ENCODE peak calls at places on chromosome 21, in five cellular contexts. One of them, this sample, is unnamed.

GRCh38 chr21:34630536-34631143 is 15.7 kb upstream of the RCAN1 start:
- DNase-seq in fibroblast of lung: peak; percentile 69
- DNase-seq in uterus: no peak
- DNase-seq in lung microvascular endothelial cell: peak; percentile 60
- DNase-seq in NCI-H1417: peak; percentile 87
- DNase-seq in this sample: no peak

GRCh38 chr21:33308586-33309490 is 15.9 kb upstream of the IFNAR1 start:
- DNase-seq in fibroblast of lung: peak; percentile 83
- DNase-seq in uterus: no peak
- DNase-seq in lung microvascular endothelial cell: peak; percentile 37
- DNase-seq in NCI-H1417: peak; percentile 98
- DNase-seq in this sample: no peak

GRCh38 chr21:38379171-38379570 is 119.1 kb downstream of the ERG start:
- DNase-seq in fibroblast of lung: no peak
- DNase-seq in uterus: no peak
- DNase-seq in lung microvascular endothelial cell: peak; percentile 28
- DNase-seq in NCI-H1417: no peak
- DNase-seq in this sample: no peak

GRCh38 chr21:43369124-43369523 is 57.8 kb downstream of the SIK1 start:
- DNase-seq in fibroblast of lung: no peak
- DNase-seq in uterus: no peak
- DNase-seq in lung microvascular endothelial cell: no peak
- DNase-seq in NCI-H1417: peak; percentile 66
- DNase-seq in this sample: peak; percentile 54

GRCh38 chr21:25790122-25790951 is 55.6 kb downstream of the GABPA start:
- DNase-seq in fibroblast of lung: peak; percentile 51
- DNase-seq in uterus: no peak
- DNase-seq in lung microvascular endothelial cell: peak; percentile 48
- DNase-seq in NCI-H1417: no peak
- DNase-seq in this sample: no peak

GRCh38 chr21:30831194-30831765 is 1.7 kb upstream of the KRTAP7-1 start:
- DNase-seq in fibroblast of lung: no peak
- DNase-seq in uterus: no peak
- DNase-seq in lung microvascular endothelial cell: peak; percentile 2
- DNase-seq in NCI-H1417: peak; percentile 45
- DNase-seq in this sample: no peak

GRCh38 chr21:15742694-15743093 is 12.9 kb downstream of the USP25 start:
- DNase-seq in fibroblast of lung: no peak
- DNase-seq in uterus: no peak
- DNase-seq in lung microvascular endothelial cell: no peak
- DNase-seq in NCI-H1417: no peak
- DNase-seq in this sample: no peak

GRCh38 chr21:42833859-42834729 is 45.2 kb downstream of the WDR4 start:
- DNase-seq in fibroblast of lung: no peak
- DNase-seq in uterus: peak; percentile 6
- DNase-seq in lung microvascular endothelial cell: no peak
- DNase-seq in NCI-H1417: no peak
- DNase-seq in this sample: no peak

GRCh38 chr21:37639756-37640155 is 273.2 kb downstream of the DYRK1A start:
- DNase-seq in fibroblast of lung: no peak
- DNase-seq in uterus: no peak
- DNase-seq in lung microvascular endothelial cell: peak; percentile 78
- DNase-seq in NCI-H1417: no peak
- DNase-seq in this sample: no peak

GRCh38 chr21:44903054-44903685 is 17.5 kb downstream of the ITGB2 start:
- DNase-seq in fibroblast of lung: no peak
- DNase-seq in uterus: no peak
- DNase-seq in lung microvascular endothelial cell: no peak
- DNase-seq in NCI-H1417: no peak
- DNase-seq in this sample: no peak

GRCh38 chr21:28974531-28975227 is 18.0 kb downstream of the LTN1 start:
- DNase-seq in fibroblast of lung: no peak
- DNase-seq in uterus: no peak
- DNase-seq in lung microvascular endothelial cell: no peak
- DNase-seq in NCI-H1417: no peak
- DNase-seq in this sample: no peak